ENCODE peak calls at places on chromosomes 12 and 14, in four cellular contexts. W, S, I and O are unnamed samples.

GRCh38 chr14:74634481-74634880 is 22.4 kb upstream of the LTBP2 start:
- DNase-seq in I (no peak), S (peak), W (no peak), O (no peak)

GRCh38 chr14:81396108-81396507 is 4.0 kb downstream of the STON2 start:
- DNase-seq in S (no peak), I (no peak), W (no peak), O (no peak)

GRCh38 chr12:34406228-34406995 is 384.1 kb downstream of the ALG10 start:
- DNase-seq in I (no peak), W (no peak), S (no peak), O (peak)

GRCh38 chr14:75294649-75295033 is 16.0 kb downstream of the FOS start:
- DNase-seq in W (no peak), I (no peak), S (no peak), O (peak)

GRCh38 chr12:124774462-124775167 is 89.0 kb downstream of the SCARB1 start:
- DNase-seq in S (peak), W (peak), I (no peak), O (peak)

GRCh38 chr12:113329022-113329790 is 5.7 kb downstream of the SLC8B1 start:
- DNase-seq in W (no peak), I (no peak), S (no peak), O (no peak)

GRCh38 chr14:93375673-93376156 is 28.7 kb downstream of the COX8C start:
- DNase-seq in S (no peak), I (no peak), W (peak), O (no peak)

GRCh38 chr12:60498656-60499055 is 902.8 kb downstream of the SLC16A7 start:
- DNase-seq in I (no peak), W (no peak), S (no peak), O (no peak)

GRCh38 chr14:79515158-79515557 is 696.1 kb downstream of the DIO2 start:
- DNase-seq in W (no peak), I (no peak), S (no peak), O (no peak)

GRCh38 chr14:34219661-34220060 is 242.4 kb downstream of the SPTSSA start:
- DNase-seq in W (no peak), I (no peak), S (no peak), O (no peak)

GRCh38 chr14:52455291-52456088 is 96.8 kb downstream of the TXNDC16 start:
- DNase-seq in S (peak), W (no peak), I (no peak), O (no peak)

GRCh38 chr14:75515631-75515999 is 6.7 kb upstream of the BATF start:
- DNase-seq in S (no peak), W (no peak), I (no peak), O (no peak)

GRCh38 chr12:27733052-27733656 is 22.5 kb downstream of the MRPS35 start:
- DNase-seq in I (no peak), W (no peak), S (peak), O (peak)

GRCh38 chr14:79080040-79080439 is 909.9 kb downstream of the NRXN3 start:
- DNase-seq in S (no peak), I (no peak), W (no peak), O (no peak)

GRCh38 chr12:3962661-3963483 is 89.7 kb upstream of the PARP11 start:
- DNase-seq in I (no peak), S (no peak), W (no peak), O (no peak)

GRCh38 chr12:1598757-1599156 is 4.4 kb upstream of the FBXL14 start:
- DNase-seq in W (no peak), S (no peak), I (no peak), O (no peak)

GRCh38 chr12:6613015-6613775 is 6.0 kb upstream of the CHD4 start:
- DNase-seq in S (peak), W (no peak), I (no peak), O (peak)

GRCh38 chr12:111440631-111441030 is 34.9 kb downstream of the SH2B3 start:
- DNase-seq in W (no peak), I (no peak), S (no peak), O (no peak)

GRCh38 chr12:108846320-108846719 is 11.1 kb downstream of the SSH1 start:
- DNase-seq in I (no peak), W (no peak), S (no peak), O (no peak)

GRCh38 chr14:51576899-51577298 is 74.8 kb upstream of the FRMD6 start:
- DNase-seq in S (peak), I (no peak), W (no peak), O (no peak)

GRCh38 chr14:35333797-35334743 is 41.9 kb downstream of the PSMA6 start:
- DNase-seq in I (peak), S (no peak), W (no peak), O (no peak)

GRCh38 chr12:116406529-116406928 is 129.0 kb upstream of the MED13L start:
- DNase-seq in S (peak), I (peak), W (no peak), O (no peak)

GRCh38 chr12:116404913-116405611 is 127.6 kb upstream of the MED13L start:
- DNase-seq in S (no peak), I (no peak), W (no peak), O (no peak)

GRCh38 chr12:116402163-116402939 is 124.9 kb upstream of the MED13L start:
- DNase-seq in W (no peak), I (no peak), S (no peak), O (no peak)

GRCh38 chr12:116400671-116401357 is 123.3 kb upstream of the MED13L start:
- DNase-seq in I (no peak), W (no peak), S (no peak), O (no peak)

GRCh38 chr12:116403546-116403945 is 126.1 kb upstream of the MED13L start:
- DNase-seq in I (no peak), W (no peak), S (no peak), O (no peak)
- TF ChIP-seq CHD1 in I (no peak), W (no peak), S (no peak), O (no peak)

GRCh38 chr14:60252630-60253029 is 3.6 kb downstream of the PPM1A start:
- DNase-seq in S (no peak), W (no peak), I (no peak), O (no peak)

GRCh38 chr14:60248697-60249314 is at the start of gene PPM1A:
- DNase-seq in W (peak), S (peak), I (peak), O (peak)

GRCh38 chr14:60251877-60252276 is 2.9 kb downstream of the PPM1A start:
- DNase-seq in W (no peak), S (no peak), I (no peak), O (no peak)

GRCh38 chr14:60249321-60250251 is 565 bp downstream of the PPM1A start:
- DNase-seq in W (no peak), S (peak), I (peak), O (peak)

GRCh38 chr14:60250318-60251035 is 1.5 kb downstream of the PPM1A start:
- DNase-seq in S (peak), I (no peak), W (no peak), O (peak)
- TF ChIP-seq CHD1 in S (no peak), I (no peak), W (no peak), O (no peak)

DNA sequence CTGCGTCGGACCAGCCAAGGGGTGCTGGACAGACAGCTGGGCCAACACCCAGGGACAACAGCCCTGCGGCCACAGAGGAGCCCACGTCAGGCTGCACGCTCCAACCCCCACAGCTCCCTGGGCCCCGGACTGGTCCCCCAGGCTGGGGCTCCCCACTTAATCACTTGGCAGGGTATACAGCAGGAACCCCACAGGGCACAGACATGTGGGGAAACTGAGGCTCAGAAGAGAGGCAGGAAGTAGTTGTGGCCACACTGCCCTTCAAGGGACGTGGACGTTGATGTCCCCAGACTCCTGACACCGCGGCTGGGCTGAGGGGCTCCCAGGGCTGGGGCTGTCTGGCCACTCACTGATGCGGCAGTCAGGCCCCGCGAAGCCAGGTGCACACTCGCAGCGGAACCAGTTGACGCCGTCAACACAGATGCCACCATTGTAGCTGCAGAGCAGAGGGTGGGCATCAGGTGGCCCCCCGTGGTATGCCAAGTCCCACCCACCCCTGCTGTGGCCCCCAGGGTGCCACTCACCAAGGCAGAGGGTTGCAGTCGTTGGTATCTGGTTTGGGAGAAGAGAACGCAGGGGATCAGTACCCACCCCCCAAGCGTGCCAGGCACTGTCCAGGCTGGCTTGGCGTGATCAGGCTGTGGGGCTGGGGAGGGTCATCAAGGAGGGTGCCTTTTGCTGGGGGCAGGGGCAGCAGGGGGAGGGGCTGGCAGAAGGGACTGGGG is 21.4 kb downstream of the JAG2 start:
- DNase-seq in I (peak), S (no peak), W (no peak), O (no peak)
- TF ChIP-seq CHD1 in I (no peak), S (no peak), W (no peak), O (no peak)

DNA sequence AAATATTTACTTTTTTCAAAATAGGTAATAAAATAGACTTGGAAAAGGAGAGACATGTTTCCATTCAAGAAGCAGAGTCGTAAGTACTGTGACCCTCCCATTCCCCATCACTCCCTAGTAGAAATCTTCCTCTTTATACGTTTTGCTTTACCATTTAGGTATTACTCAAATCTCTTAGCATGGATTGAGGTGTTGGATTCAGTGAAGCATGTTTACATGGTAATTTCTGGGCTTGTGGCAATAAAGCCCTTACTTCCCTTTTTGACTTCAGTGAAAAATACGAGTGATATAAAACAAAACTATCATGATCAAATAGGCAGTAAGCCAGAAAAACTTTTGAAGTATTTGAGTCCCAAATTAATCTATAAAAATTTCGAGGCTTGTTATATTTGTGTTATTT is 27.3 kb downstream of the RAB21 start:
- DNase-seq in I (no peak), S (no peak), W (no peak), O (no peak)
- TF ChIP-seq CHD1 in I (no peak), S (no peak), W (no peak), O (no peak)

DNA sequence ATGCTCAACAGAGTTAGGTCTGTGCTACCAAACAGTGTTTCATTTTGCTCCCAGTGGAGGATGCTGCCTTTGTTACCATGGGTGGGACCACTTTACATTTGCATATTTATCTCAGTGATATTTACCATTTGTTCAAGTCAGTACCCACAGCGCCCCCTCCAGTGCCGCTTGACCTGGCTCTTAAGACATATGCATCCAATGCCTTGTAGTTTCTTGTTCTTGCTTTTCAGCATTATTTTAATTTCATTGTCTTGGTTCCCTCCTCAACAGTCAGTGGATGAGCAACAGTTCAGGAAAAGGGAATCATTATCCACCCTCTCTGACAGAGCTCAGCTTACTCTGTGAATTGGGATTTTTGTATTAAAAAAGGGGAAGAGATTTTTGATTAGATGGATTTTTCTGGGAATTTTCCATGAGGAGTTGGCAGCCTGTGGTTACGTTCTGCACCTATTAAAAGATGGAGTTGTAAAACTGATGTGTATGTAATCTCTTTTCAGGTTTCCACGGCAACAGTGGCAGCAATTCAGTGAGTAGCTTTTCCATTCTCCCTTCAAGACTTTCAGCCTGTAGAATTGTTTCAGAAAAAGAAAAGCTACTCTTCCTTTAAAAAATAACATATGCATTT is 240.5 kb upstream of the DAAM1 start:
- DNase-seq in I (no peak), W (no peak), S (no peak), O (no peak)
- TF ChIP-seq CHD1 in I (no peak), W (no peak), S (no peak), O (no peak)

GRCh38 chr12:14262771-14263511 is 102.5 kb upstream of the ATF7IP start:
- DNase-seq in I (no peak), W (no peak), S (no peak), O (no peak)
- TF ChIP-seq CHD1 in I (no peak), W (no peak), S (no peak), O (no peak)

GRCh38 chr12:67161322-67161918 is 107.7 kb upstream of the CAND1 start:
- DNase-seq in W (no peak), I (peak), S (peak), O (peak)
- TF ChIP-seq CHD1 in W (no peak), I (no peak), S (no peak), O (no peak)

GRCh38 chr12:46382974-46383653 is 10.5 kb upstream of the SLC38A2 start:
- DNase-seq in W (peak), I (peak), S (peak), O (peak)

GRCh38 chr12:46382425-46382973 is 9.9 kb upstream of the SLC38A2 start:
- DNase-seq in I (no peak), S (no peak), W (no peak), O (no peak)

GRCh38 chr12:46384451-46385301 is 12.1 kb upstream of the SLC38A2 start:
- DNase-seq in W (no peak), I (no peak), S (no peak), O (no peak)

GRCh38 chr12:46385439-46385838 is 12.9 kb upstream of the SLC38A2 start:
- DNase-seq in I (no peak), W (no peak), S (no peak), O (no peak)

DNA sequence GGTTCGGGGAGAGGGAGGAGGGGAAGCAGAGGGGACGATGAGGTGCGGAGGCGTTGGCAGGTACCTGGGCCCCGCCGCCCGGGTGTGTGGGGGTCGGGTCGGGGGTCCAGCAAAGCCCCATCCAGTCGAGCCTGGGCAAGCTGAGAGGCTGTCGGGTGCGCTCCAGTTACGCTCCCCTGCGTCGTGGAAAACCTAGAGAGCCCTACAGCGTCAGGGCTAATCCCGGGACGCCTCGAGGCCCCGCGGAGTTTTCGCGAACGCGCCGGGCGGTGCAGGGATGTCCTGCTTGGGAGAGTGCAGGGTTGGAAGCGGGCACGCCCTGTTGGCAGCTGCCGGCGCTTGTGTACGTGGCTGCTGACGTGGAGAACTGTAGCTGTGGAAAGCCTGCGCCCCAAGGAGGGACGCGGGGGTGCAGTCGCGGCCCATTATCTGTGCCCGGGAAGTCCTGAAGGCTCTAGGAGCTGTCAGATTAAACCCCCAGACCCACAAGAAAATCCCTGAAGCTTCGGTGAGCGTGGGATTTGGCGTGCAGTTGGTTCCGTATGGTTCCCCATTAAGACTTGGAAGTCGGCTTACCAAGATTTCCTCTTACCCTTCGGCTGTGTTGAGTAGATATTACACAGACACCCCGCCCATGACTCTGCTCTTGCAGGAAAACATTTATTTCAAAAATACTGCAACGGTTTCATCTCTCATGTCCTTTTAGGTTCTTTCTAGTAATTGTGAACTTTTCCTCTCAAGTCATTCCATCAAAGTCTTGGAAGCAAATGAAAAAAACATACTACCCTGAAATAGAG is 11.3 kb upstream of the SLC38A2 start:
- DNase-seq in I (no peak), W (no peak), S (peak), O (no peak)
- TF ChIP-seq CHD1 in I (no peak), W (peak), S (no peak), O (peak)

GRCh38 chr12:24560867-24561266 is 388.0 kb downstream of the BCAT1 start:
- DNase-seq in W (no peak), S (no peak), I (no peak), O (no peak)

GRCh38 chr12:24561411-24561871 is 387.5 kb downstream of the BCAT1 start:
- DNase-seq in W (no peak), I (no peak), S (peak), O (no peak)

GRCh38 chr12:24560192-24560591 is 388.7 kb downstream of the BCAT1 start:
- DNase-seq in I (no peak), W (no peak), S (peak), O (no peak)

GRCh38 chr12:24562761-24563392 is 386.0 kb downstream of the BCAT1 start:
- DNase-seq in W (no peak), I (peak), S (peak), O (no peak)

DNA sequence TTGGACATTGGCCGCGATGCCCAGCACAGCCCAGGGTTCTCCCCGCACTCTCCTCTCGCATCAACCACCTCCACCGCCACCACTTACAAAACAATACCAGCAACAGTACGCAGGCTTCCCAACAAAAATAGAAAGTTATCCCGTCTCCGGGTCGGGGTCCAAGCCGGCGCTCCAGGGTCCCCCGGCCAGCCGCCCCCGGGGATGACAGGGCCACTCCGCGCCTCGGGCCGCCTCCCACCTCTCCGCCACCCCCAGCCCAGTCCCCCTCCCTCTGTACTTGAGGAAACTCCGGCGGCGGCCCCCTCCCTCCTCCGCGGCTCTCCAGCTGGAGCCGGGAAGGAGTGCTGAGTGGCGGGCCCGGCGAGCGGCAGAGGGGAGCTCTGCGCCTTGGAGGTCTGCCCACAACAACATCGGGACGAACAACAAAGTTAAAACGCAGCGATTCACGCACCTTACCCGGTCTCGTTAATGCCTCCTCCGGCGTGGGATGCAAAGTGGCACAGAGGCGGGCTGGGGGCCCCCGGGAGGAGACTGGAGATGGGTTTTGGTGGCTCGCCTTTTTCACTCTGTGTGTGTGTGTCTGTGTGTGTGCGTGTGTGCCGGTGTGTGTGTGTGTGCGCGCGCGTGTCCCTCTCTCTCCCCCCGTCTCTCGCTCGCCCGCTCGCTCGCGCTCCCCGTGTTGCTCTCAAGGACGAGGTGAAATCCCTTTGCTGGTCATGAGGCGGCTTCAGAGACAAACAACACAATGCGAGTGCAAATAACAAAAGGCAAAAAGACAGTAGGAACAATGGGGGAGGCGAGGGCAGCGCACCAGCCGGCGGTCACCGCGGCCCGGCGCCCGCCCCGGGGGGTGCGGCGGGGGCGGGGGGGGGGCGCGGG is 386.8 kb downstream of the BCAT1 start:
- DNase-seq in S (peak), W (no peak), I (peak), O (no peak)
- TF ChIP-seq CHD1 in S (no peak), W (no peak), I (no peak), O (no peak)